ENCODE peak calls at places on chromosomes 2 and 18, in four cellular contexts. X, L, M and R are unnamed samples.

GRCh38 chr2:190583507-190584337 is 49.2 kb upstream of the NEMP2 start:
- DNase-seq in X (no peak), L (no peak), M (no peak), R (peak)

GRCh38 chr2:26735096-26735495 is 29.0 kb upstream of the SLC35F6 start:
- DNase-seq in M (no peak), L (no peak), X (no peak), R (peak)

GRCh38 chr2:128027278-128027800 is 520 bp downstream of the SAP130 start:
- DNase-seq in X (peak), M (peak), L (peak), R (peak)

GRCh38 chr2:219109468-219109867 is 48.7 kb upstream of the IHH start:
- DNase-seq in M (no peak), L (no peak), X (no peak), R (no peak)

GRCh38 chr2:23541453-23542334 is 156.7 kb downstream of the KLHL29 start:
- DNase-seq in L (no peak), X (no peak), M (no peak), R (peak)

GRCh38 chr2:216355738-216356137 is 16.5 kb downstream of the MARCHF4 start:
- DNase-seq in X (no peak), M (no peak), L (no peak), R (no peak)

GRCh38 chr2:187003038-187003543 is 154.1 kb upstream of the ZSWIM2 start:
- DNase-seq in L (no peak), M (no peak), X (no peak), R (no peak)

GRCh38 chr18:59742325-59743111 is 45.3 kb upstream of the CCBE1 start:
- DNase-seq in X (no peak), L (no peak), M (no peak), R (peak)

GRCh38 chr2:218367415-218368149 is 10.9 kb downstream of the CATIP start:
- DNase-seq in L (peak), X (peak), M (peak), R (peak)

GRCh38 chr2:217902281-217903141 is 100.3 kb downstream of the TNS1 start:
- DNase-seq in X (no peak), M (peak), L (no peak), R (peak)

GRCh38 chr2:117170897-117171296 is 643.6 kb upstream of the DDX18 start:
- DNase-seq in X (no peak), L (no peak), M (no peak), R (no peak)

GRCh38 chr18:48914581-48915251 is 36.0 kb downstream of the SMAD7 start:
- DNase-seq in M (no peak), X (no peak), L (no peak), R (no peak)

GRCh38 chr2:115880558-115880957 is 1438.1 kb downstream of the DPP10 start:
- DNase-seq in L (no peak), M (no peak), X (no peak), R (no peak)

GRCh38 chr2:64325852-64326577 is 127.9 kb upstream of the LGALSL start:
- DNase-seq in L (no peak), X (no peak), M (no peak), R (no peak)

GRCh38 chr2:64277101-64277849 is 133.1 kb upstream of the PELI1 start:
- DNase-seq in M (no peak), X (no peak), L (no peak), R (no peak)

GRCh38 chr2:222837643-222838056 is 23.2 kb upstream of the ACSL3 start:
- DNase-seq in L (no peak), M (no peak), X (no peak), R (no peak)

GRCh38 chr2:64582774-64583340 is 58.7 kb downstream of the AFTPH start:
- DNase-seq in L (no peak), X (no peak), M (no peak), R (no peak)

GRCh38 chr18:61582205-61582710 is 249.0 kb downstream of the CDH20 start:
- DNase-seq in L (no peak), M (no peak), X (no peak), R (no peak)

GRCh38 chr2:150495993-150496627 is 8.6 kb upstream of the RND3 start:
- DNase-seq in M (no peak), L (no peak), X (no peak), R (peak)

GRCh38 chr2:134558208-134558890 is 160.5 kb downstream of the TMEM163 start:
- DNase-seq in M (no peak), X (no peak), L (no peak), R (no peak)

GRCh38 chr18:28432350-28432749 is 255.4 kb upstream of the CDH2 start:
- DNase-seq in L (no peak), M (no peak), X (no peak), R (peak)

GRCh38 chr2:37925063-37925897 is at the start of gene RMDN2:
- DNase-seq in M (peak), L (peak), X (peak), R (peak)

GRCh38 chr2:236861196-236861875 is 224.4 kb upstream of the COPS8 start:
- DNase-seq in M (no peak), L (no peak), X (no peak), R (no peak)

GRCh38 chr18:78528437-78529228 is 451.0 kb upstream of the SALL3 start:
- DNase-seq in L (no peak), M (no peak), X (no peak), R (no peak)

GRCh38 chr2:84701880-84702279 is 179.0 kb downstream of the TRABD2A start:
- DNase-seq in M (no peak), X (no peak), L (no peak), R (peak)

GRCh38 chr18:78624646-78625279 is 354.9 kb upstream of the SALL3 start:
- DNase-seq in L (no peak), X (no peak), M (no peak), R (no peak)

GRCh38 chr2:164917296-164917903 is 37.9 kb downstream of the SLC38A11 start:
- DNase-seq in X (no peak), L (no peak), M (peak), R (peak)

GRCh38 chr2:69122271-69122670 is 109.3 kb downstream of the ANTXR1 start:
- DNase-seq in X (no peak), L (no peak), M (no peak), R (peak)

GRCh38 chr18:12017079-12017478 is 35.8 kb downstream of the IMPA2 start:
- DNase-seq in M (no peak), L (no peak), X (no peak), R (no peak)

GRCh38 chr2:190318931-190319556 is 582 bp downstream of the HIBCH start:
- DNase-seq in X (no peak), M (no peak), L (no peak), R (no peak)

GRCh38 chr2:174051741-174052638 is 86.8 kb upstream of the SP3 start:
- DNase-seq in X (no peak), M (no peak), L (no peak), R (peak)

GRCh38 chr18:55763298-55763697 is 175.3 kb upstream of the TCF4 start:
- DNase-seq in M (no peak), L (no peak), X (no peak), R (peak)

GRCh38 chr18:68489018-68489792 is 225.7 kb downstream of the TMX3 start:
- DNase-seq in X (no peak), M (no peak), L (no peak), R (no peak)

GRCh38 chr2:236765475-236765874 is 195.8 kb downstream of the ACKR3 start:
- DNase-seq in X (no peak), L (no peak), M (peak), R (no peak)

GRCh38 chr2:149080964-149081363 is 42.5 kb downstream of the LYPD6B start:
- DNase-seq in M (no peak), X (no peak), L (no peak), R (no peak)